ENCODE peak calls at places on chromosomes 16 and 17, in six cellular contexts. N, A, B, S, H and P are unnamed samples.

GRCh38 chr16:14455577-14455976 is 174.5 kb downstream of the PARN start:
- DNase-seq in N (peak; percentile 38), A (peak; percentile 42), B (no peak), S (no peak), H (peak; percentile 32), P (no peak)

GRCh38 chr17:76687278-76688164 is 23.2 kb downstream of the MXRA7 start:
- DNase-seq in N (no peak), A (no peak), B (peak; percentile 69), S (no peak), H (no peak), P (no peak)

GRCh38 chr16:8070501-8070900 is 519.8 kb downstream of the TMEM114 start:
- DNase-seq in N (no peak), A (no peak), B (no peak), S (peak; percentile 77), H (no peak), P (no peak)

GRCh38 chr16:14205666-14206065 is 134.5 kb downstream of the MRTFB start:
- DNase-seq in N (no peak), A (no peak), B (no peak), S (no peak), H (no peak), P (no peak)

GRCh38 chr17:1186923-1187771 is 7.4 kb upstream of the ABR start:
- DNase-seq in N (peak; percentile 89), A (peak; percentile 87), B (peak; percentile 90), S (peak; percentile 85), H (peak; percentile 72), P (peak; percentile 79)

GRCh38 chr17:3896108-3897099 is 3.6 kb upstream of the CAMKK1 start:
- DNase-seq in N (no peak), A (no peak), B (no peak), S (no peak), H (no peak), P (no peak)

GRCh38 chr16:23608194-23608593 is 12.1 kb upstream of the NDUFAB1 start:
- DNase-seq in N (no peak), A (no peak), B (no peak), S (no peak), H (no peak), P (peak; percentile 8)

GRCh38 chr17:13572581-13572980 is 29.1 kb downstream of the HS3ST3A1 start:
- DNase-seq in N (no peak), A (no peak), B (no peak), S (no peak), H (no peak), P (no peak)

GRCh38 chr17:40315678-40316570 is 6.9 kb downstream of the RARA start:
- DNase-seq in N (no peak), A (no peak), B (no peak), S (no peak), H (peak; percentile 75), P (no peak)

GRCh38 chr16:24771132-24771778 is 41.8 kb downstream of the TNRC6A start:
- DNase-seq in N (no peak), A (no peak), B (no peak), S (no peak), H (no peak), P (peak; percentile 37)

GRCh38 chr17:81412490-81413093 is 17.3 kb downstream of the BAHCC1 start:
- DNase-seq in N (no peak), A (no peak), B (no peak), S (no peak), H (peak; percentile 86), P (no peak)

GRCh38 chr17:73586921-73587680 is 57.1 kb downstream of the SDK2 start:
- DNase-seq in N (no peak), A (no peak), B (peak; percentile 51), S (peak; percentile 57), H (peak; percentile 53), P (no peak)

GRCh38 chr16:53672461-53672860 is 31.2 kb downstream of the RPGRIP1L start:
- DNase-seq in N (no peak), A (no peak), B (no peak), S (no peak), H (no peak), P (no peak)

DNA sequence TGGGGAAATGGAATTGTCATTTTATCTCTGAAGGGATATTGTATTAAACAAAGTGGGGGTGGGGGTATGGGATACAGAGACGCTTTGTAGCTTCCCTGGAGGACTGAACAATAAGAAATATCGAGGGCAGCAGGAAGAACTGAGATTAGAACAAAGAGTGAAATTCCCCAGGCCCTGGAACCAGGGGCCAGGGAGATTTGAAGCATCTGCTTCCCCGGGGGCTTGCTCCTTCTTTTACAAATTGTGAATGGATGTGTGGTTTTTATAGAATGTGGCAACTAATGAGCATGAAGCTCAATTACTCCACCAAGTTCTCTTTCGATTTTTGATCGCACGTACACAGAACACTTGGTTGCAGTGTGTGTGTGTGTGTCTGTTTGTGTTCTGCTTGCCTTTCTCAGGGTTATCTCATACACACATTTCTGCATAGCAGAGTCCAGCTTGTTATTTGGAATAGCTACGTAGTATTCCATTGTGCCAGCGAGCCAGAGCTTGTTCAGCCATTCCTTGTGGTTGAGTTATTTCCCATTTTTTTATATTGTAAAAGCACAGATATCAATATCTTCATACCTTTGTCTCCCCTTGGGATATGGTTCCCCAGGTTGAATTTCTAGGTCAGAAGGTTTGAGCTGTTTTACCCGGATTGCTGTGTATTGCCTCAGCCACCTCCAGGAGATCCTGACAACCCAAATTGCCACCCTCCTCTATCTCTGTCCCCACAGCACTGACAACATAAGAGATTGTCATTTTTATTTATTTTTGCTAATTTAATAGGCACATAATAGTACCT is 4.2 kb upstream of the PIPOX start:
- DNase-seq in N (no peak), A (peak; percentile 74), B (no peak), S (no peak), H (no peak), P (no peak)
- H3K27ac ChIP-seq in N (peak overlapping the region; percentile 89), A (peak overlapping the region; percentile 65), B (no peak overlapping the region), S (no peak overlapping the region), H (no peak overlapping the region), P (no peak overlapping the region)

GRCh38 chr17:74924250-74924948 is at the start of gene OTOP2:
- DNase-seq in N (peak; percentile 61), A (no peak), B (peak; percentile 39), S (no peak), H (no peak), P (no peak)

GRCh38 chr17:74922172-74922571 is 883 bp downstream of the USH1G start:
- DNase-seq in N (no peak), A (no peak), B (no peak), S (no peak), H (no peak), P (no peak)

GRCh38 chr17:74923538-74924249 is 379 bp upstream of the OTOP2 start:
- DNase-seq in N (peak; percentile 66), A (peak; percentile 60), B (peak; percentile 78), S (peak; percentile 84), H (peak; percentile 82), P (no peak)

GRCh38 chr17:74921769-74922168 is 1.3 kb downstream of the USH1G start:
- DNase-seq in N (no peak), A (no peak), B (no peak), S (no peak), H (no peak), P (no peak)

DNA sequence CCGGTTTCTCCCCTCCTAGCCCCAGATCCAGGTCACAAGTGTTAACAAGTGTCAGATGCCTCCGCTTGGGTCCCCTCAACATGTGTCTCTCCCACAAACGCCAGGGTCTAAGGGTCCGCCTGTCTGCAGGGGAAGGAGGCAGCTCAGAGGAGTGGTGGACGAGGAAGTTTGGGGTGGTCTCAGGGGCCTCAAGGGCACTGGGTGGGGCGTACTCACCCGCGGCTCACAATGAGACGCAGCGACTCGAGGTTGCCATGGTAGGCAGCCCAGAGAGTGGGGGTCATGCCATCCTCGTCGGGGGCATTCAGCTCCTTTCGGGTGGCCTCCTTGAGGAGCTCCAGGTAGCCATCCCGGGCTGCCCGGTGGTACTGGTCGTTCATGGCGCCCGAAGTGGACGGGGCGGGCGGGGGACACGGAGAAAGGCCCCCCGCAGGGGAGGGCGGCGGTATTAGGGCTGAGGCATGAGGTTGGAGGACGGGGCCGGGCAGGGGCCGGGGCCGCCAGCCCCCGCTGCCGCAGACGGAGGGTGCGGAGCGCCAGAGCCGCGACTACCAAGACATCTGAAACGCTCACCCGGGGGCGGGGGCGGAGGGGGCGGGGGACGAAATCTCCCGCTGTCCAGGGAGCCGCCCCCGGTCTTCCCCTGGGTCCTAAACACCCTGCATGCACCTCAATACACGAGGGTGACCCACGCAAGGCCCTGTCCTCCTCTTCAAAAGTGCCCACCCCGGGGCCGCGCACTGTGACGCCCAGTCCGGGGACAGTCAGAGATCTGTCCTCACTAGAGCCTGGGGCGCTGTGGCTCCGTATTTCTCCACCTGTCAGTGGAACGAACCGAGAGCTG is at the start of gene USH1G:
- DNase-seq in N (peak; percentile 36), A (peak; percentile 24), B (no peak), S (peak; percentile 50), H (peak; percentile 66), P (no peak)
- H3K27me3 ChIP-seq in N (peaks cover 73% of the 10 kb centered on the region), A (peaks cover 58% of the 10 kb centered on the region), B (peaks cover 100% of the 10 kb centered on the region), S (peaks cover 23% of the 10 kb centered on the region), H (peaks cover 30% of the 10 kb centered on the region), P (peaks cover 69% of the 10 kb centered on the region)

GRCh38 chr16:86611517-86611840 is 33.1 kb downstream of the FOXL1 start:
- DNase-seq in N (no peak), A (no peak), B (peak; percentile 36), S (no peak), H (no peak), P (peak; percentile 75)

GRCh38 chr16:86608301-86608747 is 30.0 kb downstream of the FOXL1 start:
- DNase-seq in N (no peak), A (no peak), B (no peak), S (no peak), H (no peak), P (no peak)

GRCh38 chr16:86609661-86610060 is 31.3 kb downstream of the FOXL1 start:
- DNase-seq in N (no peak), A (no peak), B (no peak), S (no peak), H (no peak), P (no peak)

GRCh38 chr16:86610779-86611516 is 32.6 kb downstream of the FOXL1 start:
- DNase-seq in N (no peak), A (no peak), B (no peak), S (no peak), H (no peak), P (no peak)

DNA sequence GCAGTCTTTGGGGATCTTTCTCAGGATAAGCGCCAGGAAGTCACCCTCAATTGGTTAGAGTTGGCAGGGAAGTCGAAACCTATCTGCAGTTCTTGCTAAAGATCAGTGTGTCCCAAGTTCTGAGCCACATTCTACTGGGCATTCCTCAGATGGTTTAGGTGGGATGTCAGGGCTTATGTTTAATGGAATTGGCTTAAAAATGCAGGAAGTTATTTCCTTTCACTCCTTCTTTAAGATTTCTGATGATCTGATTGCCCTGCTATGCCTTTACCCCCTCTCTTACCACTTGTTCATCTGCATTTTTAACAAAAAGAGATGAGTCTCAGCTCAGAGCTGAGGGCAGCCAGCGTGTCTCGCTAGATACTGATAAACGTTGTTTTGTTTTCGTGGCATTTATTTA is 30.8 kb downstream of the FOXL1 start:
- DNase-seq in N (no peak), A (peak; percentile 20), B (no peak), S (no peak), H (no peak), P (peak; percentile 86)
- H3K27ac ChIP-seq in N (no peak overlapping the region), A (no peak overlapping the region), B (no peak overlapping the region), S (no peak overlapping the region), H (no peak overlapping the region), P (peak overlapping the region; percentile 93)

DNA sequence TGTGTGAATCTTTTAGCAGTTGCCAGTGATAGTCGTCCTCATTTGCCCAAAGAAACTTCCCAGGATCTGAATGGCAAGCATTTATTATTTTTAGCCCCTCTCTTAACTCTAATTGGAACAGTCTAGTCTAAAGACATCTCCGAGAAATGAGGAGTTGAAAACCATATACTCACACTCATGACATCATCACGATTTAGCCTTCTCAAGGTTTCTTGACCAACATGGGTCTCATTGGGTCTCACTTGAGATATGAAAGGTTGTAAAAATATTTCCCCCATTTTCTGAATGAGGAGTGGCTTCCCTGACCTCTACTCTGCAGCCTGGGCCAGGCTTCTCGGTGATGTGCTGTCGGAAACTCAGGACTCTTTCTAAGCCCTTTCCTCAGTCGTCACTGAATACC is 37.1 kb upstream of the CACNG1 start:
- DNase-seq in N (no peak), A (no peak), B (no peak), S (no peak), H (no peak), P (no peak)
- H3K27me3 ChIP-seq in N (no peaks in the 10 kb centered on the region), A (no peaks in the 10 kb centered on the region), B (no peaks in the 10 kb centered on the region), S (no peaks in the 10 kb centered on the region), H (peaks cover 55% of the 10 kb centered on the region), P (peaks cover 49% of the 10 kb centered on the region)